ENCODE peak calls at places on chromosomes 16 and 17, in four cellular contexts. Z, U, P and L are unnamed samples. For H3K9me3, the result is how much of the 10 kb centered on the place peaks cover.

GRCh38 chr17:80826955-80827645 is 164.5 kb upstream of the CHMP6 start:
- DNase-seq in Z (peak), U (no peak), P (peak), L (peak)

GRCh38 chr17:4548721-4549531 is 6.3 kb downstream of the MYBBP1A start:
- DNase-seq in Z (no peak), U (no peak), P (no peak), L (no peak)

GRCh38 chr16:69311533-69312388 is 611 bp downstream of the VPS4A start:
- DNase-seq in Z (no peak), U (no peak), P (peak), L (peak)

GRCh38 chr17:6551909-6552768 is 4.2 kb downstream of the PITPNM3 start:
- DNase-seq in Z (no peak), U (no peak), P (peak), L (peak)

GRCh38 chr17:77085916-77086432 is 54.8 kb upstream of the SEC14L1 start:
- DNase-seq in Z (no peak), U (no peak), P (no peak), L (no peak)

GRCh38 chr17:27049104-27049784 is 244.7 kb upstream of the WSB1 start:
- DNase-seq in Z (no peak), U (no peak), P (peak), L (peak)

GRCh38 chr16:80300876-80301275 is 239.9 kb upstream of the DYNLRB2 start:
- DNase-seq in Z (no peak), U (no peak), P (no peak), L (peak)

GRCh38 chr17:15321556-15322250 is 19.7 kb downstream of the TEKT3 start:
- DNase-seq in Z (no peak), U (no peak), P (peak), L (no peak)

GRCh38 chr16:88499836-88500251 is 46.8 kb downstream of the ZFPM1 start:
- DNase-seq in Z (no peak), U (no peak), P (no peak), L (no peak)

GRCh38 chr17:43316522-43317142 is 82.2 kb upstream of the ARL4D start:
- DNase-seq in Z (no peak), U (no peak), P (no peak), L (peak)

GRCh38 chr16:79610771-79611170 is 10.2 kb upstream of the MAF start:
- DNase-seq in Z (no peak), U (no peak), P (no peak), L (no peak)

GRCh38 chr16:72590179-72590937 is 418.4 kb upstream of the PMFBP1 start:
- DNase-seq in Z (no peak), U (no peak), P (no peak), L (no peak)

GRCh38 chr16:16062023-16062932 is 112.9 kb downstream of the ABCC1 start:
- DNase-seq in Z (no peak), U (no peak), P (no peak), L (no peak)

GRCh38 chr17:79785017-79785899 is 7.3 kb downstream of the CBX2 start:
- DNase-seq in Z (no peak), U (no peak), P (no peak), L (no peak)

GRCh38 chr16:10846213-10846998 is 27.8 kb upstream of the TVP23A start:
- DNase-seq in Z (no peak), U (no peak), P (no peak), L (no peak)

GRCh38 chr16:15526097-15526496 is 91.7 kb downstream of the BMERB1 start:
- DNase-seq in Z (no peak), U (no peak), P (no peak), L (no peak)

GRCh38 chr17:48873212-48873611 is 19.4 kb upstream of the ATP5MC1 start:
- DNase-seq in Z (no peak), U (no peak), P (no peak), L (no peak)

GRCh38 chr16:84056933-84057332 is 14.3 kb upstream of the SLC38A8 start:
- DNase-seq in Z (no peak), U (no peak), P (no peak), L (no peak)

GRCh38 chr17:42132941-42133340 is 10.3 kb downstream of the HSPB9 start:
- DNase-seq in Z (no peak), U (no peak), P (no peak), L (peak)

GRCh38 chr17:81582341-81582740 is 30.2 kb upstream of the FAAP100 start:
- DNase-seq in Z (no peak), U (no peak), P (peak), L (no peak)

GRCh38 chr16:29898786-29899515 is 399 bp downstream of the SEZ6L2 start:
- DNase-seq in Z (no peak), U (no peak), P (no peak), L (peak)

GRCh38 chr16:397736-398332 is 835 bp downstream of the NME4 start:
- DNase-seq in Z (no peak), U (no peak), P (peak), L (peak)

GRCh38 chr17:66835476-66835875 is 559 bp downstream of the CACNG5 start:
- DNase-seq in Z (no peak), U (no peak), P (no peak), L (no peak)

GRCh38 chr17:74042744-74043486 is 160.6 kb upstream of the RPL38 start:
- DNase-seq in Z (peak), U (no peak), P (peak), L (peak)

GRCh38 chr16:46756772-46757171 is 8.6 kb upstream of the MYLK3 start:
- DNase-seq in Z (no peak), U (no peak), P (no peak), L (no peak)

GRCh38 chr16:89286096-89286495 is 68.6 kb downstream of the ZNF778 start:
- DNase-seq in Z (no peak), U (no peak), P (no peak), L (no peak)

GRCh38 chr17:48100591-48101011 is 677 bp downstream of the CBX1 start:
- DNase-seq in Z (no peak), U (no peak), P (peak), L (peak)

GRCh38 chr16:28974007-28974436 is 556 bp upstream of the SPNS1 start:
- DNase-seq in Z (no peak), U (no peak), P (peak), L (peak)

GRCh38 chr16:68324780-68325357 is 14.1 kb downstream of the PRMT7 start:
- DNase-seq in Z (no peak), U (no peak), P (no peak), L (peak)

GRCh38 chr16:3596101-3596861 is 15.1 kb downstream of the SLX4 start:
- DNase-seq in Z (no peak), U (no peak), P (no peak), L (no peak)

GRCh38 chr17:35160354-35161201 is 13.0 kb downstream of the UNC45B start:
- DNase-seq in Z (no peak), U (no peak), P (no peak), L (no peak)

GRCh38 chr17:75517277-75517865 is 1.0 kb downstream of the TSEN54 start:
- DNase-seq in Z (no peak), U (no peak), P (peak), L (no peak)

DNA sequence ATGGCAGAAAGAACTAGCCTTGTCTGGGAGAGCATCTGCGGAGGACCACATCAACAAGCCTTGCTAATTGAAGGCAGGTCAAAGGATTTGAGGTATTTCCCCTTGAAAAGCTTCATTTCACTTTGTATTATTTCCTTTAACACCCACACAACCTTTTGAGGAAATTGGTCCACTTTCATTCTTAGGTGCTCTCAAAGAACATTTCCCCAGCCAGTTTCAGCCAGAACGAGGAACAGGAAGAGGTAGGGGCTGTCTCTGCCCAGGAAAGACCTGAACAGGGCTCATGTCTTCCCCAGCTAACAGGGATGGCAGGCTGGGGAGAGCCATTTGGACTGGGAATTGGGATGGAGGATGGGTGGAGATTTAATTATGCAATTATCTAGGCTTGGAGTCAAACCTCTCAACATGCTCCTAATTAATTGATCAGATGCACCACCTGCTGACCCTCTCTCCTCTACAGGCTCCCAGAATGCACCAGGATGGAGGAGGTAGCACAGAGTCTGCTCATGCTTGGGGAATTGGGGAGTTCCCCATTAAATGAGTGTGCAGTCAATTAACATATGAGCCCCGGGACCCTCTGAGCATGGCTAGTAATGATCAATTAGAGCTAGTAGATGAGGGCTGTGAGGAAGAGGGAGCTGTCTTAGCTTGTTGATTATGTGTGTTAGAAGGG is 84.6 kb downstream of the GP2 start:
- DNase-seq in Z (no peak), U (no peak), P (no peak), L (no peak)
- H3K4me3 ChIP-seq in Z (no peak), U (no peak), P (no peak), L (no peak)

DNA sequence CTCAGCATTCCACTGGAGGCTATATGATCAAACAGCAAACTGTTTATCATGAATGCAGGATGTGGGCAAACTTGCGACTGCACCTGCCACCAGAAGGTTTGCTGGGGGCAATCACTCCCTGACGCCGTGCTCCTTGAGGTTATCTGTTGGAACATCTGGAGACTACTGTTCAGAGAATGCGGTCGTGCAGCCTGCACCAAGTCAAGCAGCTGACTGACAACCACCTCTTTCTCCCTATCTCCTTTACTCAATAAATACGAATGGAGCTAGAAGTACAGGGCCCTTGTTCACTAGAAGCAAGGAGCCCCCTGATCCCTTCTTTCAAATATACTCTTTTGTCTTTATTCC is 2101.2 kb downstream of the TP53TG3F start:
- DNase-seq in Z (no peak), U (no peak), P (no peak), L (no peak)
- H3K9me3 ChIP-seq in Z (under half), U (under half), P (under half), L (under half)

DNA sequence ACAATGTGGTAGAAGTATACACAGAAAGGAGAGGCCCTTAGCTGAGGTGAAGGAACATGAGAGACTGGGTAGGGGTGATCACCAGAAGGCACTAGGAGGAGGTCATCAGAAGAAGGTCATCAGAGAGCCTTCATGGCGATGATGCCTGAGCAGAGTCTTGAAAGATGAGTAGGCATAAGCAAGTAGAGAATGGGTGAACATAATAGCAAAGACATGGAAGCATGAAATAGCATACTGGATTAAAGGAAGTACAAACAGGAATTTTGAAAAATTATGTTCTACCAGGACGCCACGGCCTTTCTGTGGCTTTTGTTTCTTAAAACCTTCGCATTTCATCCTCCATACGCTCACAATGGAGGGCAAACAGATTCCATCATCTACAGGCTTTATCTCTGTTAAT is 2.9 kb downstream of the IKZF3 start:
- DNase-seq in Z (no peak), U (no peak), P (no peak), L (no peak)
- H3K4me3 ChIP-seq in Z (no peak), U (peak), P (no peak), L (no peak)

GRCh38 chr16:35751191-35751941 is 2292.0 kb downstream of the TP53TG3F start:
- DNase-seq in Z (no peak), U (no peak), P (no peak), L (no peak)

GRCh38 chr16:35748621-35749252 is 2289.3 kb downstream of the TP53TG3F start:
- DNase-seq in Z (no peak), U (no peak), P (no peak), L (no peak)

GRCh38 chr16:35749253-35750141 is 2290.1 kb downstream of the TP53TG3F start:
- DNase-seq in Z (no peak), U (no peak), P (no peak), L (no peak)

GRCh38 chr16:35750701-35751104 is 2291.3 kb downstream of the TP53TG3F start:
- DNase-seq in Z (no peak), U (no peak), P (no peak), L (no peak)

DNA sequence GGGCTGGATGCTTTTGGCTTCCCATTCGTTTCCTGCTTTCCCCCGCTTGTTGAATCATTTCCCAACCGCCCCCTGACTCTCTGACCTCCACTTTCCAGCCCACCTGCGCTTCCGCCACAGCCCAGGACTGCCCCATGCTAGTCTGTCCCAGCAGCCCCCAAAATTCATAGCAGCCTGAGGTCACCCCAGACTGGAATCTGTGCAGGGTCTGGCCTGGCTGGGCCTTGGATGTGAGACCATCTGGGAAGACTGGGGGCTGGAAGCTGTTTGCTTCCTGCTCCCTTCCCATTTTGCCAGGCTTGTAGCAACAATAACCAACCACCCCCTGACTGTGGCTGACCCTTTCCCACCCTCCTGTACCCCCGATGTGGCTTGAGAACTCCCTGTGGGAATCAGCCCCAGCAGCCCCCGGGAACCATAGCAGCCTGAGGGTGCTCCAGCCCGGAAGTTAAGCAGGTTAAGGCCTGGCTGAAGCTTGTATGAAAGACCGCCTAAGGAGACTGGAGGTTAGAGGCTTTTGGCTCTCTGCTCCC is 2290.8 kb downstream of the TP53TG3F start:
- DNase-seq in Z (no peak), U (no peak), P (no peak), L (no peak)
- H3K9me3 ChIP-seq in Z (under half), U (under half), P (under half), L (under half)

DNA sequence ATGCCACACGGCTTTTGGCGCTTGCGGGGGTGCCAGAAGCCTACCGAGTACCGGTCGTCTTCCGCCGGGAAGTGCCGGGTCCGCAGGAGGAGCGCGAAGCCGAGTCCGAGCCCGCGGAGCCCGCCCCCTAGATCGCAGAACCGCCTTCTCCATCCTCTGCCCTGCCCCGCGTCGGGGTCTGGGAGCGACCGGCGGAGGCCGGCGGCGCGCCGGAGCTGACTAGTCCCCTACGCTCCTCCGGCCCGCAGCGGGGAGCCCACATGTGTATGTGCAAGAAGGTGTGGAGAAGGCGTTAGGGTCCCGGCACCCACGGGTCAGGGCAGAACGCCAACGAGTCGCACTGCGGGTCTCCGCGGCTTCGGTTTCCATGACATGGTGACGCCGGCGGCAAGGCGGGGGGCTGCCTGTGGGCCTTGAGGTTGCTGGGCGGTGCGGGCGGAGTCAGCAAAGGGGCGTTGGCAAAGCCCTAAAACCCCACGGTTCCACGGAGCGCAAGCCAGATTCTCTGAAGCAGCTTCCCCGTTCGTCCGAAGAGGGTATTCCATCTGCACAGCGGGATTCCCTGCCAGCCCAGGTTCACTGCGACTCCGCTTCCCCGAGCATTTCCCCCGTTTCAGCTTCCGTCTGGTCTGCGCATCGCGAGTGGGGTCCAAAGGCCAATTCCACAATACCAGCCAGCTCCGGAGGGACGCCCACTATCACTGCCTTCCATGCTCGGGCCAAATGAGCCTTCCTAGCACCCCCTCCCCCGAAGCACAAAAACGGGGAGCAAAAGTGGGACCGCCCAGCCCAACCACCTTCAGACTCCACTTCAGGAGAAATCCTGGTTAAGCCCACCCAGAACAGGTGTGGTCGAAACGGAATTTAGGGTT is 2.3 kb upstream of the LHX1 start:
- DNase-seq in Z (no peak), U (no peak), P (no peak), L (no peak)
- H3K4me3 ChIP-seq in Z (peak), U (peak), P (peak), L (peak)

GRCh38 chr17:56928586-56928985 is 14.7 kb upstream of the TRIM25 start:
- DNase-seq in Z (no peak), U (no peak), P (no peak), L (no peak)
- H3K9me3 ChIP-seq in Z (under half), U (under half), P (under half), L (under half)